ENCODE peak calls at places on chromosomes 16 and 17, in five cellular contexts. V is SK-N-SH, O is HCT116, H is HepG2, W is K562. K is an unnamed sample.

GRCh38 chr17:41382396-41382795 is 290 bp upstream of the KRT34 start:
- DNase-seq in V (no peak), O (no peak), H (no peak), W (no peak), K (no peak)

GRCh38 chr17:50161911-50162288 is 3.9 kb upstream of the SGCA start:
- DNase-seq in V (no peak), O (no peak), H (no peak), W (no peak), K (no peak)

GRCh38 chr16:21685034-21685455 is 21.3 kb downstream of the OTOA start:
- DNase-seq in V (no peak), O (no peak), H (no peak), W (peak; percentile 36), K (no peak)

GRCh38 chr17:41551370-41551769 is 20.5 kb downstream of the KRT9 start:
- DNase-seq in V (no peak), O (no peak), H (no peak), W (no peak), K (no peak)

GRCh38 chr17:81566461-81567126 is 14.4 kb upstream of the FAAP100 start:
- DNase-seq in V (peak; percentile 70), O (peak; percentile 41), H (no peak), W (no peak), K (no peak)

GRCh38 chr16:56606071-56606687 is 2.2 kb upstream of the MT2A start:
- DNase-seq in V (no peak), O (peak; percentile 48), H (no peak), W (no peak), K (no peak)

GRCh38 chr17:81824595-81824994 is 8.5 kb downstream of the MCRIP1 start:
- DNase-seq in V (no peak), O (no peak), H (no peak), W (no peak), K (no peak)

GRCh38 chr16:30927789-30928378 is 4.5 kb downstream of the FBXL19 start:
- DNase-seq in V (peak; percentile 95), O (peak; percentile 61), H (peak; percentile 61), W (peak; percentile 59), K (peak; percentile 35)

GRCh38 chr17:58577696-58578095 is 63.3 kb upstream of the MTMR4 start:
- DNase-seq in V (peak; percentile 56), O (peak; percentile 77), H (peak; percentile 52), W (peak; percentile 63), K (no peak)

GRCh38 chr17:57861000-57861736 is 11.3 kb upstream of the MRPS23 start:
- DNase-seq in V (peak; percentile 70), O (peak; percentile 75), H (peak; percentile 94), W (peak; percentile 58), K (no peak)

GRCh38 chr17:12282056-12282455 is 261.4 kb downstream of the MAP2K4 start:
- DNase-seq in V (no peak), O (no peak), H (no peak), W (no peak), K (no peak)

GRCh38 chr16:20849587-20850390 is 43.5 kb downstream of the REXO5 start:
- DNase-seq in V (peak; percentile 50), O (peak; percentile 40), H (peak; percentile 68), W (peak; percentile 46), K (no peak)

GRCh38 chr17:78781339-78782304 is at the start of gene CYTH1:
- DNase-seq in V (peak; percentile 75), O (no peak), H (no peak), W (peak; percentile 41), K (no peak)

GRCh38 chr16:50765866-50766265 is 24.0 kb downstream of the CYLD start:
- DNase-seq in V (no peak), O (no peak), H (no peak), W (no peak), K (no peak)

GRCh38 chr17:16352303-16352837 is 899 bp downstream of the CENPV start:
- DNase-seq in V (peak; percentile 79), O (no peak), H (peak; percentile 78), W (peak; percentile 38), K (no peak)

GRCh38 chr16:66874079-66874775 is 6.1 kb upstream of the PDP2 start:
- DNase-seq in V (no peak), O (no peak), H (no peak), W (no peak), K (no peak)

GRCh38 chr16:22888791-22889190 is 74.8 kb downstream of the HS3ST2 start:
- DNase-seq in V (no peak), O (no peak), H (no peak), W (no peak), K (no peak)

GRCh38 chr16:22886908-22887307 is 72.9 kb downstream of the HS3ST2 start:
- DNase-seq in V (no peak), O (no peak), H (no peak), W (no peak), K (no peak)

GRCh38 chr16:22887445-22887844 is 73.5 kb downstream of the HS3ST2 start:
- DNase-seq in V (no peak), O (no peak), H (no peak), W (no peak), K (no peak)

GRCh38 chr16:22890976-22891375 is 77.0 kb downstream of the HS3ST2 start:
- DNase-seq in V (no peak), O (no peak), H (no peak), W (no peak), K (no peak)
- TF ChIP-seq ZBTB33 in V (no peak), O (no peak), H (no peak), W (no peak), K (no peak)

GRCh38 chr16:12583237-12583897 is 220.3 kb downstream of the CPPED1 start:
- DNase-seq in V (no peak), O (no peak), H (no peak), W (no peak), K (no peak)

GRCh38 chr16:12582696-12583095 is 221.0 kb downstream of the CPPED1 start:
- DNase-seq in V (no peak), O (no peak), H (no peak), W (no peak), K (no peak)

GRCh38 chr16:12584488-12585233 is 219.0 kb downstream of the CPPED1 start:
- DNase-seq in V (no peak), O (no peak), H (peak; percentile 91), W (no peak), K (no peak)

GRCh38 chr16:12578001-12578400 is 225.7 kb downstream of the CPPED1 start:
- DNase-seq in V (no peak), O (no peak), H (no peak), W (no peak), K (no peak)

DNA sequence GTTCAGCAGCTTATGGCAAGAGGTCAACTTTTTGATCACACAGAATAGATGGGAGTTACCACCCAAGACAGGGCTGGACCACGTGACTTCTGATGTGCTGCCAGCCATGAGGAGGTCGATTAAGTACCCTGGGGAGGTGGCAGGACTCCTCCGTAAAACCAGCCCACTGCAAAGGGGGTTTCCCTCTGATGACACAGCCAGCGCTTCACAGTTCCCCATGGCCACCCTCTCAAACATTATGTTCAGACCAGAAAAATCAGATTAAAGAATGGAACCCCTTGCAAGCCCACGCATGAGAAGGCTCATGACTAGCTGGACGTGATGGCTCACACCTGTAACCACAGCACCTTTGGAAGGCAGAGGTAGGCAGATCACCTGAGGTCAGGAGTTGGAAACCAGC is 222.9 kb downstream of the CPPED1 start:
- DNase-seq in V (no peak), O (no peak), H (no peak), W (no peak), K (no peak)
- TF ChIP-seq ZBTB33 in V (no peak), O (no peak), H (no peak), W (no peak), K (no peak)

DNA sequence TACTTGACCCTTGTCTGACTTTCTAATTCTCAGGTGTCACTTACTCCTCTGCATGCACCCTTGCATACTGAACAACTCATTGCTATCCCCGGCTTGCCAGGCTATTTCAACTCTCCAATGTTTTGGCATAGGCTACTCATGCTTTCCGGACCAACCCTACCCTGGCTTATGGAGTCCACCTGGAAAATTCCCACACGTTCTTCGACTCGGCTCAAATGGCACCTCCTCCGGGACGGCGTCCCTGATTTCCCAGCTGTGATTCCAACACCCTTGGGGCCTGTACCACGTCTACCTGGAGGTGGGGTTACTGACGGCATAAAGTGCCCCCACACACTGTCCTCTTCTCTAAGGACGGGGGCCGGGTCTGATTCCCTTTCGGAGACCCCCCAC is 518 bp downstream of the SMYD4 start:
- DNase-seq in V (no peak), O (no peak), H (peak; percentile 13), W (no peak), K (no peak)
- TF ChIP-seq ZBTB33 in V (no peak), O (no peak), H (no peak), W (no peak), K (no peak)

GRCh38 chr17:73293480-73293911 is 18.3 kb downstream of the CDC42EP4 start:
- DNase-seq in V (peak; percentile 22), O (peak; percentile 78), H (no peak), W (no peak), K (no peak)
- TF ChIP-seq ZBTB33 in V (no peak), O (no peak), H (no peak), W (no peak), K (no peak)

DNA sequence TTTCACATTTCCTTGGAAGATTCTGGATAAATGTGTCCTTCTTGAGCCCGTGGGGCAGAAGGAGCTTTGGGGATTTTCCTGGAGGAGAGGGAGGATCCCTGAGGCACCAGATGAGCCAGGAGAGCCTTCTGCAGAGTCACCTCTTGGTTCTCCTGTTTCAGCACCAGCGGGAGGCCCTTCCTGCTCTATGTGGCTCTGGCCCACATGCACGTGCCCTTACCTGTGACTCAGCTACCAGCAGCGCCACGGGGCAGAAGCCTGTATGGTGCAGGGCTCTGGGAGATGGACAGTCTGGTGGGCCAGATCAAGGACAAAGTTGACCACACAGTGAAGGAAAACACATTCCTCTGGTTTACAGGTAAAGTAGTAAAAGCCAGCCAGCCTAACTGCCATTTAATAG is 77.1 kb downstream of the ARSG start:
- DNase-seq in V (no peak), O (no peak), H (no peak), W (no peak), K (no peak)
- TF ChIP-seq ZBTB33 in V (no peak), O (no peak), H (no peak), W (no peak), K (no peak)

GRCh38 chr17:27315322-27315721 is 21.4 kb downstream of the WSB1 start:
- DNase-seq in V (no peak), O (no peak), H (no peak), W (no peak), K (no peak)
- TF ChIP-seq ZBTB33 in V (no peak), O (no peak), H (no peak), W (no peak), K (no peak)

GRCh38 chr17:75785770-75786538 is 1.3 kb downstream of the UNK start:
- DNase-seq in V (peak; percentile 42), O (no peak), H (no peak), W (no peak), K (no peak)
- TF ChIP-seq ZBTB33 in V (no peak), O (no peak), H (no peak), W (no peak), K (no peak)